ENCODE peak calls at places on chromosomes 16 and 17, in seven cellular contexts. R is prostate gland, C is neural progenitor cell, Z is AG09309, S is psoas muscle, O is fibroblast of pulmonary artery, P is colonic mucosa. A is an unnamed sample.

GRCh38 chr16:66717112-66717675 is 20.7 kb upstream of the CMTM4 start:
- DNase-seq in S (peak), C (peak), P (peak), R (no peak), O (peak), Z (no peak), A (peak)

GRCh38 chr16:88789593-88789992 is 4.6 kb upstream of the PIEZO1 start:
- DNase-seq in C (no peak), Z (no peak), O (no peak), R (no peak), P (no peak), S (peak), A (no peak)

GRCh38 chr17:1762233-1762905 is 509 bp downstream of the SERPINF1 start:
- DNase-seq in S (peak), O (peak), C (peak), R (no peak), P (no peak), Z (no peak), A (no peak)

GRCh38 chr16:1153480-1154160 is 714 bp downstream of the CACNA1H start:
- DNase-seq in Z (no peak), S (no peak), C (peak), R (no peak), O (no peak), P (no peak), A (no peak)

GRCh38 chr16:56191807-56192643 is 736 bp downstream of the GNAO1 start:
- DNase-seq in C (peak), Z (no peak), P (no peak), R (no peak), O (no peak), S (peak), A (no peak)

GRCh38 chr17:44677136-44677535 is 12.4 kb downstream of the CCDC43 start:
- DNase-seq in S (no peak), P (no peak), O (peak), C (no peak), Z (peak), R (no peak), A (no peak)

GRCh38 chr16:68269793-68270192 is 5.5 kb downstream of the SLC7A6 start:
- DNase-seq in S (no peak), C (no peak), R (no peak), P (no peak), O (no peak), Z (no peak), A (no peak)

GRCh38 chr16:11349599-11350276 is 4.5 kb downstream of the RMI2 start:
- DNase-seq in S (peak), P (peak), C (no peak), O (peak), R (peak), Z (no peak), A (no peak)

GRCh38 chr16:58515871-58516767 is 802 bp downstream of the SETD6 start:
- DNase-seq in C (peak), P (peak), Z (no peak), S (peak), O (no peak), R (no peak), A (no peak)

GRCh38 chr16:84924339-84925091 is 86.8 kb downstream of the ZDHHC7 start:
- DNase-seq in R (no peak), S (peak), Z (no peak), O (no peak), C (no peak), P (peak), A (no peak)

GRCh38 chr16:78751601-78752000 is 652.1 kb downstream of the WWOX start:
- DNase-seq in R (no peak), S (no peak), C (no peak), Z (no peak), O (no peak), P (no peak), A (no peak)

GRCh38 chr16:28063047-28063521 is 430 bp downstream of the GSG1L start:
- DNase-seq in C (peak), S (no peak), R (no peak), O (peak), P (no peak), Z (no peak), A (no peak)

GRCh38 chr16:2090819-2091721 is 43.3 kb downstream of the TSC2 start:
- DNase-seq in P (peak), Z (no peak), S (peak), R (peak), C (peak), O (peak), A (no peak)

GRCh38 chr17:28899212-28899815 is 1.8 kb upstream of the FLOT2 start:
- DNase-seq in R (no peak), P (no peak), C (no peak), S (no peak), O (no peak), Z (no peak), A (no peak)

GRCh38 chr16:8257561-8257960 is 332.8 kb downstream of the TMEM114 start:
- DNase-seq in C (no peak), O (no peak), S (no peak), P (no peak), R (no peak), Z (no peak), A (no peak)

GRCh38 chr17:1965556-1966273 is 59.4 kb downstream of the RTN4RL1 start:
- DNase-seq in Z (no peak), C (no peak), S (no peak), R (no peak), O (no peak), P (no peak), A (no peak)

GRCh38 chr16:4200000-4200780 is 41.7 kb downstream of the SRL start:
- DNase-seq in O (peak), R (peak), Z (no peak), S (peak), P (peak), C (peak), A (no peak)

GRCh38 chr17:72422505-72423285 is 301.9 kb downstream of the SOX9 start:
- DNase-seq in P (peak), Z (peak), O (peak), R (no peak), C (no peak), S (peak), A (no peak)

GRCh38 chr16:53098526-53099317 is 43.9 kb downstream of the CHD9 start:
- DNase-seq in S (peak), C (peak), O (peak), R (peak), P (peak), Z (no peak), A (peak)

GRCh38 chr17:77107506-77108433 is 33.0 kb upstream of the SEC14L1 start:
- DNase-seq in S (no peak), Z (no peak), O (peak), R (no peak), P (no peak), C (no peak), A (no peak)

GRCh38 chr17:1154704-1155103 is 25.1 kb downstream of the ABR start:
- DNase-seq in P (no peak), Z (no peak), S (no peak), R (no peak), O (no peak), C (no peak), A (peak)

GRCh38 chr16:84689126-84689525 is 10.7 kb upstream of the USP10 start:
- DNase-seq in C (no peak), Z (peak), S (no peak), O (peak), R (no peak), P (no peak), A (no peak)

GRCh38 chr17:75125984-75126383 is 5.6 kb downstream of the NT5C start:
- DNase-seq in O (no peak), C (no peak), P (no peak), R (no peak), S (no peak), Z (no peak), A (no peak)

GRCh38 chr16:27712251-27712711 is 162.3 kb downstream of the KATNIP start:
- DNase-seq in R (no peak), S (peak), O (no peak), P (no peak), Z (no peak), C (no peak), A (peak)

GRCh38 chr16:89171216-89172170 is at the start of gene CDH15:
- DNase-seq in C (peak), P (peak), S (peak), O (peak), R (peak), Z (peak), A (peak)

GRCh38 chr17:63540581-63540980 is 9.7 kb upstream of the DCAF7 start:
- DNase-seq in S (no peak), C (no peak), O (no peak), Z (no peak), P (no peak), R (no peak), A (no peak)

GRCh38 chr16:54651851-54652770 is 278.6 kb upstream of the IRX5 start:
- DNase-seq in P (no peak), S (no peak), O (peak), C (peak), Z (no peak), R (no peak), A (no peak)

GRCh38 chr16:83806036-83806435 is 1.7 kb upstream of the HSBP1 start:
- DNase-seq in C (no peak), Z (no peak), P (no peak), O (no peak), S (no peak), R (no peak), A (no peak)

GRCh38 chr17:56026894-56027293 is 126.4 kb upstream of the ANKFN1 start:
- DNase-seq in C (no peak), P (no peak), R (no peak), Z (no peak), S (no peak), O (no peak), A (no peak)

GRCh38 chr16:85284138-85284897 is 172.0 kb upstream of the CIBAR2 start:
- DNase-seq in S (no peak), R (no peak), C (peak), P (no peak), Z (no peak), O (no peak), A (peak)

GRCh38 chr16:77206533-77206932 is 7.3 kb downstream of the SYCE1L start:
- DNase-seq in O (no peak), S (no peak), C (no peak), Z (no peak), R (no peak), P (no peak), A (no peak)

GRCh38 chr17:48055531-48056245 is 7.5 kb downstream of the NFE2L1 start:
- DNase-seq in Z (peak), S (no peak), R (no peak), P (no peak), O (peak), C (peak), A (no peak)

GRCh38 chr17:45990836-45991235 is 8.2 kb upstream of the STH start:
- DNase-seq in C (no peak), Z (no peak), O (no peak), R (no peak), P (no peak), S (no peak), A (no peak)

GRCh38 chr16:61131447-61131846 is 904.8 kb downstream of the CDH8 start:
- DNase-seq in Z (no peak), R (no peak), P (no peak), O (no peak), S (no peak), C (no peak), A (no peak)

DNA sequence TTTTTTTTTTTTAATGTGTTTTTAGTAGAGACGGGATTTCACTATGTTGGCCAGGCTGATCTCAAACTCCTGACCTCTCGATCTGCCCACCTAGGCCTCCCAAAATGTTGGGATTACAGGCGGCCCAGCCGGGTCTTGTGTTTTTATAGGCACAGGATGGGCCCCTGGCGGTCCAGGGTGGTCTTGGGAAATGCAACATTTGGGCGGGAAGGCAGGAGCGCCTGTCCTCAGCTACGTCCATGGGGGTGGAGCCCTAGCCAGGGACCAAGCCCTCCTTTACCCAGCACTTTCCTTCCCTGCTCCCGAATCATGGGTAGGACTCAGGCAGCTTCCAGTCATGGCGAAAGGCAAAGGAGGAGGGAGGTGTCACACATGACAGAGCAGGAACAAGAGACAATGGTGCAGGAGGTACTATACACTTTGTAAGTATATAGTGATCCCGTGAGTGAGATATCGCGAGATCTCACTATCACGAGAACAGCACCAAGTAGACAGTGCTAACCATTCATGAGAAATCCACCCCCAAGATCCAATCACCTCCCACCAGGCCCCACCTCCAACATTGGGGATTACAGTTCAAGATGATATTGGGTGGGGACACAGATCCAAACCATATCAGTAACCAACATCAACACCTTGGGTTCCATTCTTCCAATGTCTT is 226.7 kb upstream of the WSCD1 start:
- DNase-seq in Z (no peak), C (no peak), R (no peak), O (no peak), S (no peak), P (no peak), A (no peak)
- TF ChIP-seq CTCF in Z (no peak), C (no peak), R (no peak), O (no peak), S (no peak), P (no peak), A (no peak)

GRCh38 chr17:60095381-60095780 is 16.7 kb upstream of the HEATR6 start:
- DNase-seq in O (no peak), C (no peak), S (no peak), R (no peak), P (no peak), Z (no peak), A (no peak)
- H3K4me3 ChIP-seq in O (no peak), C (no peak), S (no peak), R (no peak), P (no peak), Z (no peak), A (no peak)

GRCh38 chr17:61234102-61234750 is 165.4 kb upstream of the TBX2 start:
- DNase-seq in S (no peak), O (no peak), P (no peak), C (peak), R (no peak), Z (no peak), A (no peak)
- TF ChIP-seq CTCF in S (no peak), O (no peak), P (no peak), C (no peak), R (no peak), Z (no peak), A (no peak)

DNA sequence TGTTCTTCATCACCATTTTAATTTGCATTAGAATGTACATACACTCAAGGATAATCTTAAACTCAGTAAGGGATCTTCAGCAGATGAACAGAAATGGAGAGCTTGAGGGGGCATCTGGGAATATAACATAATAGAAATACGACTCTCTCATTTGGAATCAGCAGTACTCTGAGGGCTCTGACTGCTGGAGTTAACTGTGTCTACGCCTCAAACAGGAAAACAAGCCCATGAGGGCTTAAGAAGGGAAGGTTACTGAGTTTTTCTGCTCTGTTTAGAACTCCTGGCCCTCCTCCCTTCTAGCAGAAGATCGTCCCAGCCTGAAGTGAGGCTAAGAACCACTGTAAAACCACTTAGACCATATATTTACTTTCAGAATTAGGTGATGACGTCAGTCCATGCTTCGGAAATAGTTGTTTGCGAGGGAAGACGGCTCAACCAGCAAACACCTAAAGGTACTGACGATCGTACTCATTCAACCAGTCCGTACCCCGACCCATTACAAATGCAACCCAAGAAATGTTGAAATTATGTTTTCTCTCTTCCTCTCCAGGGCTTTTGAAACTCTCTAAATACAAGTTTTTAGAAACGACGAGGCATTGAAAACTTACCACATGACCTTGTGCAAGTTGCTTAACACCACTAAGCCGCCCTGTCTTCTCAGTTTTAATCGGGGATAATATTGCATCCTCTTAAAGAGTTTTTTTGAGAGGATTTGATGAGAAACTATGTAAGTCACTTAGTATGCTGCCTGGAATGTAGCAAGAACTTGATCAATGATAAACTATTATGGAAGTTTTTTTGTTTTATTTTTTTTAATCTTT is 148.8 kb upstream of the FAM20A start:
- DNase-seq in S (no peak), R (no peak), C (no peak), P (no peak), O (no peak), Z (no peak), A (no peak)
- H3K4me3 ChIP-seq in S (no peak), R (no peak), C (no peak), P (no peak), O (no peak), Z (peak), A (no peak)

DNA sequence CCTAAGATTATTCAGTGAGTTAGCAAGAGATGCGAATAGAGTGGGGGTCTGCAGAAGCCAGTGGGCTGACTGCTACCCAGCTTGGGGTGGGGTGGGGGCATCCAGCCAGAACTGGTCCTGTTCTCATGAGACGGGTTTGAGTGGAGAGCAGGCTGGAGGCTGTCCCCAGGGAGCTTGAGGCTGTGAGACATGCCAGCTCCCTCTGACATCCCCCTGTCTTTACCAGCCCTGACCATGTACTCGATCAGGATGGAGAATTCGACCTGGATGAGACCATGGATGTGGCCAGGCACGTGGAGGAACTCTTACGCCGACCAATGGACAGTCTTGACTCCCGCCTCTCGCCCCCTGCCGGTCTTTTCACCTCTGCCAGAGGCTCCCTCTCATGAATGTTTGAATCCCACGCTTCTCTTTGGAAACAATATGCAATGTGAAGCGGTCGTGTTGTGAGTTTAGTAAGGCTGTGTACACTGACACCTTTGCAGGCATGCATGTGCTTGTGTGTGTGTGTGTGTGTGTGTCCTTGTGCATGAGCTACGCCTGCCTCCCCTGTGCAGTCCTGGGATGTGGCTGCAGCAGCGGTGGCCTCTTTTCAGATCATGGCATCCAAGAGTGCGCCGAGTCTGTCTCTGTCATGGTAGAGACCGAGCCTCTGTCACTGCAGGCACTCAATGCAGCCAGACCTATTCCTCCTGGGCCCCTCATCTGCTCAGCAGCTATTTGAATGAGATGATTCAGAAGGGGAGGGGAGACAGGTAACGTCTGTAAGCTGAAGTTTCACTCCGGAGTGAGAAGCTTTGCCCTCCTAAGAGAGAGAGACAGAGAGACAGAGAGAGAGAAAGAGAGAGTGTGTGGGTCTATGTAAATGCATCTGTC is 22.2 kb downstream of the STAT5A start:
- DNase-seq in R (no peak), C (peak), S (no peak), O (no peak), P (no peak), Z (no peak), A (no peak)
- TF ChIP-seq CTCF in R (no peak), C (peak), S (no peak), O (peak), P (no peak), Z (peak), A (no peak)

GRCh38 chr16:65308506-65308905 is 186.6 kb upstream of the CDH11 start:
- DNase-seq in S (no peak), R (no peak), C (no peak), O (no peak), P (no peak), Z (no peak), A (no peak)

GRCh38 chr16:65306722-65307121 is 184.9 kb upstream of the CDH11 start:
- DNase-seq in O (no peak), Z (no peak), R (no peak), C (no peak), S (no peak), P (no peak), A (no peak)

GRCh38 chr16:65306313-65306712 is 184.4 kb upstream of the CDH11 start:
- DNase-seq in Z (no peak), O (no peak), C (no peak), R (no peak), P (no peak), S (no peak), A (no peak)

GRCh38 chr16:65309294-65309850 is 187.5 kb upstream of the CDH11 start:
- DNase-seq in C (no peak), R (no peak), Z (no peak), S (no peak), O (no peak), P (no peak), A (no peak)

DNA sequence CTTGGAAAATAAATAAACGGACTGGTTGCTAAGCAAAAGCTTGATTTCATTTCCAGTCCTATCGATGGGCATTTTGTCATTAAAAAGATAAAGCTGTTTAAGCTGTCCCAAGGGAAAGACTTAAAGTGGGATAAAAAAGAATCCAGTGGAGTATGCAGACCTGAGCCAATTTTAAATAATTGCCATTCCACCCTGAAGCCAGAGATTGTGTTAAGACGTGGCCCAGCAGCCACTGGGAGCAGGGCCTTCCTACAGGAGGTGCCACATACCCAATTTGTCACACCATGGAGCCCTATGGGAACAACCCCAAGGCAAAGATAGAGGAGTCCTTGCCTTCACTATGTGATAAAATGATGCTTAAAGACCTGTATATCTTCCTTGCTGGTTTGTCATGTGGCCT is 183.7 kb upstream of the CDH11 start:
- DNase-seq in S (no peak), R (no peak), P (no peak), C (no peak), O (no peak), Z (no peak), A (no peak)
- H3K4me3 ChIP-seq in S (no peak), R (no peak), P (no peak), C (no peak), O (no peak), Z (no peak), A (no peak)

GRCh38 chr17:60141111-60142018 is 8.4 kb upstream of the CA4 start:
- DNase-seq in S (peak), O (peak), Z (no peak), C (peak), P (no peak), R (no peak), A (peak)

GRCh38 chr17:60137731-60138130 is 12.0 kb upstream of the CA4 start:
- DNase-seq in P (no peak), O (no peak), R (no peak), S (no peak), C (no peak), Z (no peak), A (peak)

GRCh38 chr17:60138769-60139437 is 10.9 kb upstream of the CA4 start:
- DNase-seq in O (no peak), S (peak), R (no peak), P (no peak), C (no peak), Z (no peak), A (no peak)

GRCh38 chr17:60142872-60143499 is 6.8 kb upstream of the CA4 start:
- DNase-seq in R (peak), Z (peak), O (peak), C (peak), P (peak), S (peak), A (peak)

GRCh38 chr17:60139438-60140285 is 10.1 kb upstream of the CA4 start:
- DNase-seq in Z (no peak), C (peak), O (peak), P (peak), S (peak), R (peak), A (no peak)
- TF ChIP-seq CTCF in Z (peak), C (peak), O (peak), P (peak), S (peak), R (peak), A (peak)

A was measured in dorsolateral prefrontal cortex.